ENCODE peak calls at places on chromosomes 7 and 10, in five cellular contexts. M, Q, Y, V and H are unnamed samples.

GRCh38 chr10:16996530-16996964 is 133.1 kb downstream of the CUBN start:
- DNase-seq in M (no peak), Q (no peak), Y (no peak), V (no peak), H (no peak)

GRCh38 chr10:3779146-3779707 is 5.8 kb downstream of the KLF6 start:
- DNase-seq in M (no peak), Q (no peak), Y (no peak), V (no peak), H (no peak)

GRCh38 chr10:116038259-116038658 is 234.7 kb downstream of the GFRA1 start:
- DNase-seq in M (no peak), Q (no peak), Y (no peak), V (no peak), H (peak; percentile 37)

GRCh38 chr7:136114966-136115762 is 138.0 kb upstream of the MTPN start:
- DNase-seq in M (peak; percentile 83), Q (peak; percentile 90), Y (peak; percentile 31), V (no peak), H (peak; percentile 30)

GRCh38 chr7:23294549-23295400 is 4.4 kb upstream of the MALSU1 start:
- DNase-seq in M (no peak), Q (no peak), Y (no peak), V (no peak), H (peak; percentile 93)

GRCh38 chr7:25707733-25708132 is 444.3 kb upstream of the NFE2L3 start:
- DNase-seq in M (no peak), Q (no peak), Y (no peak), V (no peak), H (no peak)

GRCh38 chr10:127945335-127945734 is 38.4 kb downstream of the PTPRE start:
- DNase-seq in M (no peak), Q (no peak), Y (no peak), V (no peak), H (no peak)

GRCh38 chr7:6708304-6708703 is 1.6 kb upstream of the ZNF12 start:
- DNase-seq in M (no peak), Q (no peak), Y (no peak), V (no peak), H (peak; percentile 26)

GRCh38 chr10:76559889-76560215 is 1077.8 kb downstream of the KCNMA1 start:
- DNase-seq in M (no peak), Q (no peak), Y (no peak), V (no peak), H (no peak)

GRCh38 chr10:1171586-1171985 is 115.4 kb downstream of the WDR37 start:
- DNase-seq in M (no peak), Q (no peak), Y (no peak), V (no peak), H (no peak)

GRCh38 chr10:45427956-45428338 is 53.9 kb downstream of the ALOX5 start:
- DNase-seq in M (no peak), Q (no peak), Y (no peak), V (no peak), H (no peak)

GRCh38 chr7:158394936-158395335 is 192.7 kb downstream of the PTPRN2 start:
- DNase-seq in M (peak; percentile 87), Q (peak; percentile 53), Y (peak; percentile 25), V (no peak), H (no peak)

GRCh38 chr7:28922618-28923331 is 35.4 kb downstream of the TRIL start:
- DNase-seq in M (peak; percentile 76), Q (peak; percentile 76), Y (peak; percentile 31), V (no peak), H (peak; percentile 82)

GRCh38 chr10:124605001-124605370 is 139.2 kb downstream of the FAM53B start:
- DNase-seq in M (no peak), Q (no peak), Y (no peak), V (no peak), H (no peak)

GRCh38 chr10:85786401-85786899 is 580.1 kb downstream of the GRID1 start:
- DNase-seq in M (peak; percentile 60), Q (peak; percentile 34), Y (peak; percentile 31), V (no peak), H (no peak)

DNA sequence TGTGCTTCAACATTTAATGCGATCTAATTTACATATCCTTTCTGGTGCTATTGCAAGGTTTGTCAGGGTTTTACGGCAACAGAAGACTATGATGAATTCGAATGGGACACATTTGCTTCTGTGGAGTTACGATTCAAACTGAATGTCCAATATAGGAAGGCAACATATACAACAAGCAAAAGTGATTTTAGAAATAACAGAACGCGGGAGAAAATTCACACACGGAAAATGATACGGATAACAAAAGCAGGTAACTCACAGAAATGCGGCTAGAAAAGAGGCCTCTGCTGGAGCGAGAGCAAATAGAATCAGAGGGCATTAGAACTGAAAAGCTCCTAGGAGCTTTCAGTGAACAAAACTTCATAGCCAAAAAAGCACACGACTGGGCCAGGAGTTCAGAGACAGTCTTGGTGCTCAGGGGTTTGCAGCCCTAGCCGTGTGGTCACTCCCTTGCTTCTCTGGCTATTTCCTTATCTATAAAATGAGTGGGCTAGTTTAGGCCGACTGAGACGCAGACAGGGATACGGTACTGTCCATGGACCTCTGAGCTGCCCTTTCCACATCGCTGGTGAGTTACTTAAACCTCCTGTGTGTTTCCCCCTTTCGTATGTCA is 555 bp upstream of the TAX1BP1 start:
- DNase-seq in M (no peak), Q (peak; percentile 86), Y (no peak), V (no peak), H (no peak)
- TF ChIP-seq ATF2 in M (no peak), Q (no peak), Y (no peak), V (no peak), H (no peak)

DNA sequence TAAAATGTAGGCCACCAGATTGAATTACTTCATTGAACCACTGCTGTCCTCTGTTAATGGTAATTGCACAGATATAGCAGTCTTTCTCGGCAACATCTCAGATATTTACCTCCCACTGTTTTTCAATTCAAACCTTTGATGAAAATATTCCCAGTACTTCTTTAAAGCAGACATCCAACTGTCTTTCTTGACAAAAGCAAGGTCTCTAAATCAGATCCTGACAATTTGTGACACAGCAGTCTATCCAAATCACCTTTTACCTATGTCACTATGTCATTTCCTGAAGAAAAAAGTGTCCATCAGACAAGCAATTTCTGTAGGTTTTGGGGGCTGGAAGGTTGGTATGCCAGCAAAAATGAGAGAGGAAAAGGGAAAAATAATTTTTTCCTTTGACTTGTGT is 555.7 kb downstream of the AUTS2 start:
- DNase-seq in M (no peak), Q (no peak), Y (no peak), V (no peak), H (no peak)
- TF ChIP-seq ATF2 in M (no peak), Q (no peak), Y (no peak), V (no peak), H (no peak)

GRCh38 chr7:151518105-151518780 is 1.5 kb downstream of the RHEB start:
- DNase-seq in M (no peak), Q (peak; percentile 69), Y (no peak), V (no peak), H (peak; percentile 44)
- TF ChIP-seq ATF2 in M (no peak), Q (no peak), Y (no peak), V (no peak), H (no peak)

DNA sequence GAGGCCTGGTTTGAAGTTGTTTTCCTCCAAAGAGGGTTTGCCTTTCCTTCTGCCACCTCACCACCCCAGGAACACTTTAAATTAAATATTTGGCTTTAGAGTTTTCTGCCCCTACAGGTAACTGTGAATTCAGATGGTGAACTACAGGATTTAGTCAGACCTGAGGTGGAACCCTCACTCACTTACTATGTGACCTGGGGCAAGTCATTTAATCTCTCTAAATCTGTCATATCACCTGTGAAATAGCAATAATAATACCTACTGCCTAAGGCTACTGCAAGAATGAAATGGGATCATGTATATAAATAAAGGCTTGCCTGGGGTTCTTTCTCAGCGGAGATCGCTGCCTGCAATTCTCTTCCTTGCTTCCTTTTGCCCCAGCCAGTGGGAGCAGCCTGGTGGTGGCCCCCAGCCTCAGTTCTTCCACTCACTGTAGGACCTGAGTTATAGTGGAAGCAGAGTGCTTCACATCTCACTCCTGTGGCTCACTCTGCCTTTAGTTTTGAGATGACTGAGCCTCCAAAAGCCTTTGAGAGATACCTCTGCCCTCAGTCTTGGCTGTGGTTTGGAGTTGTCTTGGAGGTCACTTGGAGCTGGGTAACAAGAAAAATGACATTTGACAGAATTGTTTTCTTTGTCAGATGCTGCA is 6.1 kb upstream of the ANKRD2 start:
- DNase-seq in M (no peak), Q (no peak), Y (no peak), V (no peak), H (no peak)
- TF ChIP-seq ATF2 in M (no peak), Q (no peak), Y (no peak), V (no peak), H (no peak)

DNA sequence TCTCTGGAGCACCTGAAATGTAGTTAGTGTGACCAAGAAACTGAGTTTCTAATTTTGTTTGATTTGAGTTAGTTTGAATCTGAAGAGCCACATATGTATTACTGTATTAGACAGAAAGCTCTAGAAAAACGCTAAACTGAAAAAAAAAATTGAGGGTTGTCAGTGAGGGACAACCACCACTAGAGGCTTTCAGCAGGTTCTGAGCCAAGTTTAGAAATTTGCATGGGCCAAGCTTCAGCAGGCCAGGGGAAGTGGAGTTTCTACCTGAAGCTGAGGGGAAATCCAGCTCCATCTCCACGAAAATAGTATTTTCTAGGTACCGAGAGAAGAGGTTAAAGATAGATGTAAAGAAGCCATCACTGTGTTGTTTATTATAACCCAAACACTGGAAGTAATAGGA is 77.9 kb upstream of the PLXNA4 start:
- DNase-seq in M (peak; percentile 16), Q (peak; percentile 15), Y (no peak), V (no peak), H (no peak)
- TF ChIP-seq ATF2 in M (no peak), Q (no peak), Y (no peak), V (no peak), H (no peak)

GRCh38 chr10:121595806-121596667 is 2.2 kb downstream of the FGFR2 start:
- DNase-seq in M (peak; percentile 53), Q (no peak), Y (no peak), V (no peak), H (no peak)
- TF ChIP-seq ATF2 in M (no peak), Q (no peak), Y (no peak), V (no peak), H (no peak)

DNA sequence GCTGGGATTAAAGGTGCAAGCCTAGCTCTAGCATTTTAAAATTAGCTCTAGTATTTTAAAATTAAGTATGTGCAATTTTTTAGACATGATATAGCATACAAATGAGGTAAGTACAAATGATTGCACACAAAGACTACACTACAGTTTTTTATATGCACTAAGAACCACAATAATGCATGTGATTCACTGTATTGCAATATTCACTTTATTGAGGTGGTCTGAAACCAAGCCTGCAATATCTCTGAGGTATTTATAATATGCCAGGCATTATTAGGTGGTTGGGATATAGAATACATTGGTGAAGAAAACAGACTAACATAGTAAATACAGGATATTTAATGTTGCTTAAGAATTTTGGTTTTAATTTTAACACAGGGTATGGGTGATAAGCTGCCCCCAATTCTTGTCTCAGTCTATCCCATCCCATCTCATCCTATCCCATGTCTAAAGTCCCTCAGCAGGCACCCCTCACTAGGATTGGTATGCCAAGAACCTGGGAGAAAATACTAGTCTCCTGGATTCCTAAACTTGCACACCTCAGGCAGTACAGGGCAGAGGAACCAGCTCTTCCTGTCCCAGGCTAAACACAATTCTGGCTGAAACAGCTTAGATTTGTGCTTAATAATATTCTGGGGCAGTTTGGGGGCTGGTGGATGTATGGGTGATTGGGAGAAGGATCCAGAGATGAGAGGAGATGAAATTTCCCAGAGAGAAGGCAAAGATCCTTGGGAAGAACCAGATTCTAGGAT is 90.4 kb downstream of the HIPK2 start:
- DNase-seq in M (no peak), Q (no peak), Y (no peak), V (no peak), H (no peak)
- TF ChIP-seq ATF2 in M (no peak), Q (no peak), Y (no peak), V (no peak), H (no peak)